ENCODE peak calls at places on chromosomes 3 and 15, in seven cellular contexts. W, P, G, Z, Y, B and O are unnamed samples.
A peak's percentile ranks its signal among the peaks of the same experiment; 100 is the strongest.

GRCh38 chr3:147371771-147372340 is 34.5 kb downstream of the ZIC4 start:
- DNase-seq in Z (no peak), W (no peak), Y (no peak), G (no peak), B (no peak), P (no peak), O (no peak)

GRCh38 chr15:44035781-44036699 is 159.0 kb downstream of the FRMD5 start:
- DNase-seq in G (no peak), W (no peak), Z (no peak), B (peak; percentile 77), Y (no peak), P (no peak), O (no peak)

GRCh38 chr3:43893721-43894120 is 203.0 kb downstream of the ABHD5 start:
- DNase-seq in Y (no peak), Z (no peak), P (no peak), B (peak; percentile 36), G (no peak), W (no peak), O (no peak)

GRCh38 chr15:96264351-96264798 is 66.1 kb upstream of the NR2F2 start:
- DNase-seq in B (no peak), Y (peak; percentile 35), P (no peak), W (no peak), Z (no peak), G (no peak), O (no peak)

GRCh38 chr15:57635300-57635944 is 43.7 kb downstream of the MYZAP start:
- DNase-seq in G (no peak), Y (no peak), Z (no peak), B (no peak), P (no peak), W (no peak), O (no peak)

GRCh38 chr3:141402476-141403171 is 34.3 kb downstream of the ZBTB38 start:
- DNase-seq in W (peak; percentile 87), G (peak; percentile 56), Y (peak; percentile 47), P (peak; percentile 77), Z (peak; percentile 69), B (peak; percentile 63), O (no peak)

GRCh38 chr3:193598202-193598601 is 5.2 kb downstream of the OPA1 start:
- DNase-seq in G (no peak), Z (no peak), P (no peak), Y (no peak), W (no peak), B (no peak), O (no peak)

GRCh38 chr15:78875107-78875914 is 2.6 kb downstream of the MORF4L1 start:
- DNase-seq in Y (no peak), W (peak; percentile 54), Z (no peak), B (no peak), P (no peak), G (no peak), O (no peak)

GRCh38 chr3:73618461-73618860 is 6.3 kb downstream of the PDZRN3 start:
- DNase-seq in Z (no peak), P (no peak), B (peak; percentile 51), Y (no peak), W (no peak), G (no peak), O (no peak)

GRCh38 chr15:74046275-74046674 is 36.1 kb downstream of the GOLGA6A start:
- DNase-seq in Z (no peak), Y (no peak), B (no peak), G (no peak), W (no peak), P (no peak), O (no peak)

GRCh38 chr3:148873928-148874326 is 8.8 kb downstream of the CPA3 start:
- DNase-seq in W (no peak), P (no peak), G (no peak), B (peak; percentile 17), Z (no peak), Y (no peak), O (no peak)

GRCh38 chr3:100968908-100969556 is 24.2 kb downstream of the ABI3BP start:
- DNase-seq in W (no peak), Z (no peak), Y (no peak), B (no peak), P (no peak), G (no peak), O (no peak)

GRCh38 chr3:179421500-179421899 is 29.8 kb downstream of the GNB4 start:
- DNase-seq in G (peak; percentile 35), W (peak; percentile 55), Z (no peak), B (peak; percentile 22), P (peak; percentile 17), Y (peak; percentile 20), O (no peak)

GRCh38 chr3:177109688-177110087 is 87.6 kb downstream of the TBL1XR1 start:
- DNase-seq in P (no peak), W (no peak), G (no peak), B (no peak), Z (no peak), Y (no peak), O (no peak)

GRCh38 chr3:71087109-71088018 is 496.2 kb downstream of the FOXP1 start:
- DNase-seq in G (no peak), P (no peak), W (no peak), Y (no peak), Z (no peak), B (peak; percentile 71), O (no peak)

GRCh38 chr3:177694316-177694715 is 497.0 kb upstream of the TBL1XR1 start:
- DNase-seq in Z (no peak), P (no peak), Y (no peak), G (peak; percentile 74), B (peak; percentile 64), W (no peak), O (peak; percentile 90)

GRCh38 chr15:86328658-86329057 is 249.0 kb downstream of the AGBL1 start:
- DNase-seq in W (no peak), P (no peak), G (no peak), B (no peak), Y (no peak), Z (no peak), O (no peak)

GRCh38 chr3:136919799-136920580 is 37.8 kb upstream of the IL20RB start:
- DNase-seq in P (no peak), Y (no peak), B (peak; percentile 50), Z (no peak), G (peak; percentile 92), W (no peak), O (no peak)

GRCh38 chr3:138493804-138494606 is 59.6 kb downstream of the ESYT3 start:
- DNase-seq in B (peak; percentile 57), Y (peak; percentile 72), G (peak; percentile 57), W (no peak), P (no peak), Z (no peak), O (peak; percentile 37)

GRCh38 chr3:138494607-138494929 is 60.2 kb downstream of the ESYT3 start:
- DNase-seq in G (no peak), Y (no peak), W (no peak), P (no peak), Z (no peak), B (no peak), O (no peak)

GRCh38 chr3:138497851-138498250 is 63.4 kb downstream of the ESYT3 start:
- DNase-seq in B (peak; percentile 23), W (no peak), Y (no peak), Z (no peak), P (no peak), G (no peak), O (no peak)

GRCh38 chr3:138496436-138496835 is 62.0 kb downstream of the ESYT3 start:
- DNase-seq in P (no peak), G (no peak), W (no peak), Z (no peak), Y (no peak), B (no peak), O (no peak)

DNA sequence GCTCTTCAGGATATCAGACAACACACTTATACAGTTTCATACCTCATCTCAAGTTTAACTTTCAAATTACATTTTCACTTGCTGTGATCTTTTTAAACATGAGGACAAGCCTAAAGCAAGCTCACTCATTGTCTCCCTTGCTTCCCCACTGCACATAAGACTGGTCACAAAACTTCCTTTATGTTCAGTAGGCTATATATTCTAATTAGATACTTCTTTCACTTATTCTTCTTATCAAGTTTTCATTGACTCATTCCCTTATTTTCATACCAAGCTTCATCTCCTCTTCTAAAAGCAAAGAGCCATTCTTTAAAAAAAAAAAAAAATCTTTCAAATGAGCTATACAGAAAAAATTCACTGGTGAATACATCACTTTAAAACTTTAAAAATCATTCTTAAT is 62.6 kb downstream of the ESYT3 start:
- DNase-seq in G (no peak), P (no peak), Y (no peak), W (no peak), B (no peak), Z (no peak), O (no peak)
- TF ChIP-seq CTCF in G (no peak), P (no peak), Y (no peak), W (no peak), B (no peak), Z (no peak), O (no peak)

DNA sequence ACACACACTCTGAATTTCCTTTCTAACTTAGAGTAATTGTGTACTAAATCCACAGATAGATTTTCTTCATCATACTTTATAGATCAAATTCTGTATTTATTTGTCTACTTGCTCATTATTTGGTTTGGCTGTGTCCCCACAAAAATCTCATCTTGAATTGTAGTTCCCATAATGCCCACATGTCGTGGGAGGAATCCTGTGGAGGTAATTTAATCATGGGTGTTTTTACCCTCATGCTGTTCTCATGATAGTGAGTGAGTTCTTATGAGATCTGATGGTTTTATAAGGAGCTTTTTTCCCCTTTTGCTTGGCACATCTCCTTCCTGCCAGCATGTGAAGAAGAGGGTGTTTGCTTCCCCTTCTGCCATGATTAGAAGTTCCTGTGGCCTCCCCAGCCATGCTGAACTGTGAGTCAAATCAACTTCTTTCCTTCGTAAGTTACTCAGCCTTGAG is 198.3 kb upstream of the TGFBR2 start:
- DNase-seq in P (no peak), Z (no peak), G (no peak), Y (no peak), W (no peak), B (peak; percentile 47), O (no peak)
- TF ChIP-seq CTCF in P (no peak), Z (no peak), G (no peak), Y (no peak), W (peak; percentile 39), B (no peak), O (no peak)

DNA sequence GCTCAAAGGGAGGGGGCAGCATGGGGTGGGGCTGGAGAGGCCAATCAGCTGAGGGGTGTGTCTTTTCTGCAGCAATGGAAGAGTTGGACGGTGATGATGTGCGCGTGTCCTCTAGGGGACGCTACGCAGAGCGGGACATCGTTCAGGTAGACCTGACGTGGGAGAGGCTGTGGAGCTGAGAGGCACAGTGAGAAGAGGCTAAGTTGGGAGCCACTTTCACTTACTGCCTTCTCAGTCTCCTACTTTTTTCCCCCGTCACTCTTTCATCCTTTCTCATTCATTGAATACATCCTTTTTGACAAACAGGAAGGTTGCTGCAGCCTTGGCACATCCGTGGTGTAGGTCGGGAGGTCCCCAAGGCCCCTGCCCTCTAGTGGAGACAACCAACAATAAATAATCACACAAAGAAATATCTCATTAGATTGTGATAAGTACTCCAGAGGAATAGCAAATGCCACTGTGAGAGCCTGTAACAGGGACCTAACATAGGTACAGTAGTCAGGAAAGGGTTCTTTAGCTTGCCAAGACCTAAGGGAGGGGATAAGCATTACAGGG is 4.4 kb upstream of the BRPF1 start:
- DNase-seq in Z (peak; percentile 42), P (peak; percentile 85), Y (no peak), G (peak; percentile 53), B (no peak), W (peak; percentile 91), O (no peak)
- TF ChIP-seq CTCF in Z (peak; percentile 65), P (peak; percentile 65), Y (peak; percentile 23), G (peak; percentile 41), B (peak; percentile 23), W (peak; percentile 87), O (peak; percentile 2)

DNA sequence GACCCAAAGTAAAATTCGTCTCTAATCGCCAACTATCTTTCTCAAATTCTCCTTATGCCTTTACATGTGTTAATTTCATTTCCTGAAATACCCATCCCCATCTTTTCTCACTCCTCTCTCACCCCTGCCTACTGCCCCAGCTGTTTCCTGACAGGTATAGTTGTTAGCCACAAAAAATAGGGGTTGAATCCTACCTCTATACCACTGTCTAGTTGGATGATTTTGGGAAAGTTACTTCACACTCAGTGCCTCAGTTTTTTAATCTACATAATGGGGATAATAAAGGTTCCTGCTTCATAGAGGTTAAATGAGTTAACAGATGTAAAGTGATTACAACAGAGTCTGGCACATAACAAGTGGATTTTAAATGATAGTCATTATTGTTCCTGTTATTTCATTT is 189.7 kb downstream of the TNIK start:
- DNase-seq in G (no peak), B (no peak), W (no peak), Z (no peak), Y (no peak), P (no peak), O (no peak)
- TF ChIP-seq CTCF in G (no peak), B (no peak), W (no peak), Z (no peak), Y (no peak), P (no peak), O (no peak)